ENCODE peak calls at places on chromosomes 7 and 10, in ten cellular contexts. L, O, X, N, R, B, Y, V, F and D are unnamed samples.

GRCh38 chr10:7410800-7411670 is at the start of gene SFMBT2:
- DNase-seq in N (peak), F (peak), O (peak), L (peak), Y (peak), V (peak), R (no peak), X (peak), B (peak), D (peak)

GRCh38 chr7:126716321-126716720 is 536.4 kb downstream of the GRM8 start:
- DNase-seq in N (no peak), F (no peak), X (no peak), Y (no peak), R (no peak), O (no peak), V (no peak), B (no peak), L (no peak), D (no peak)

GRCh38 chr7:79647711-79648110 is 194.2 kb upstream of the MAGI2 start:
- DNase-seq in Y (no peak), L (no peak), R (no peak), V (peak), O (no peak), X (no peak), N (no peak), B (no peak), F (no peak), D (no peak)

GRCh38 chr10:66627156-66627555 is 298.7 kb upstream of the LRRTM3 start:
- DNase-seq in N (no peak), V (no peak), L (no peak), O (peak), F (no peak), R (no peak), Y (no peak), B (no peak), X (no peak), D (peak)

GRCh38 chr7:476736-477360 is 42.8 kb downstream of the PDGFA start:
- DNase-seq in N (no peak), R (no peak), Y (no peak), F (no peak), X (no peak), B (no peak), V (no peak), O (no peak), L (no peak), D (no peak)

GRCh38 chr7:13279854-13280435 is 592.5 kb downstream of the ARL4A start:
- DNase-seq in B (no peak), F (no peak), R (no peak), N (peak), L (no peak), Y (no peak), O (peak), V (no peak), X (no peak), D (peak)

GRCh38 chr10:77873558-77874380 is 52.8 kb downstream of the DLG5 start:
- DNase-seq in Y (peak), B (peak), O (peak), N (peak), X (no peak), F (no peak), L (peak), V (no peak), R (no peak), D (peak)

GRCh38 chr10:124589491-124590006 is 127.9 kb downstream of the LHPP start:
- DNase-seq in N (peak), V (peak), O (peak), L (no peak), X (no peak), F (no peak), Y (no peak), B (no peak), R (no peak), D (no peak)

GRCh38 chr7:105602325-105603305 is 21.3 kb upstream of the EFCAB10 start:
- DNase-seq in F (no peak), Y (no peak), V (no peak), N (peak), B (no peak), X (no peak), O (peak), L (no peak), R (no peak), D (no peak)

GRCh38 chr7:24708244-24708643 is 49.0 kb downstream of the GSDME start:
- DNase-seq in V (no peak), B (no peak), L (no peak), X (no peak), O (no peak), N (no peak), F (no peak), Y (no peak), R (no peak), D (no peak)

GRCh38 chr10:3689871-3690510 is 95.0 kb downstream of the KLF6 start:
- DNase-seq in Y (peak), B (no peak), N (no peak), V (no peak), F (no peak), R (no peak), L (no peak), O (no peak), X (no peak), D (no peak)

GRCh38 chr10:32349199-32349585 is 2.2 kb upstream of the EPC1 start:
- DNase-seq in X (no peak), V (no peak), R (no peak), L (no peak), F (no peak), Y (no peak), B (no peak), O (no peak), N (no peak), D (no peak)

GRCh38 chr10:37582237-37582636 is 275.2 kb downstream of the ZNF248 start:
- DNase-seq in R (no peak), L (no peak), F (no peak), O (no peak), Y (no peak), V (no peak), B (no peak), N (no peak), X (no peak), D (no peak)

GRCh38 chr7:128841171-128841690 is 11.0 kb downstream of the FLNC start:
- DNase-seq in V (no peak), X (no peak), R (no peak), F (no peak), B (no peak), N (no peak), Y (no peak), L (no peak), O (no peak), D (no peak)

GRCh38 chr10:96831867-96832720 is at the start of gene LCOR:
- DNase-seq in L (peak), Y (peak), B (peak), O (peak), V (peak), F (peak), X (peak), R (no peak), N (peak), D (peak)

GRCh38 chr7:32942783-32943653 is 14.2 kb upstream of the FKBP9 start:
- DNase-seq in O (peak), Y (peak), B (peak), L (peak), X (peak), N (peak), F (peak), V (peak), R (no peak), D (peak)

GRCh38 chr7:151890355-151891004 is 13.6 kb upstream of the PRKAG2 start:
- DNase-seq in F (no peak), N (no peak), L (no peak), Y (no peak), V (no peak), B (no peak), R (no peak), X (no peak), O (no peak), D (peak)

GRCh38 chr10:132094581-132095234 is 29.0 kb downstream of the JAKMIP3 start:
- DNase-seq in Y (no peak), L (no peak), F (no peak), B (no peak), R (no peak), X (no peak), V (no peak), N (no peak), O (no peak), D (peak)

GRCh38 chr10:129694184-129694583 is 227.1 kb downstream of the MGMT start:
- DNase-seq in R (no peak), X (no peak), O (no peak), L (no peak), V (no peak), N (no peak), B (no peak), F (no peak), Y (no peak), D (no peak)

GRCh38 chr10:86520871-86521619 is 547 bp downstream of the WAPL start:
- DNase-seq in R (no peak), X (peak), V (peak), B (peak), F (peak), N (peak), L (peak), Y (peak), O (peak), D (no peak)

GRCh38 chr10:26478061-26478460 is 39.9 kb downstream of the APBB1IP start:
- DNase-seq in V (no peak), X (no peak), B (no peak), L (no peak), O (no peak), F (no peak), N (no peak), Y (peak), R (no peak), D (peak)

GRCh38 chr7:924541-925231 is 29.8 kb downstream of the ADAP1 start:
- DNase-seq in V (peak), O (no peak), B (peak), L (peak), F (no peak), R (no peak), X (peak), Y (peak), N (no peak), D (peak)

GRCh38 chr10:84423729-84424128 is 95.3 kb downstream of the CCSER2 start:
- DNase-seq in L (no peak), V (no peak), R (no peak), O (no peak), F (no peak), B (no peak), Y (no peak), N (no peak), X (no peak), D (no peak)